ENCODE peak calls at places on chromosome 12, in eight cellular contexts. J, E, F, I, B, P, Z and R are unnamed samples.

GRCh38 chr12:122965356-122965755 is 907 bp downstream of the ABCB9 start:
- DNase-seq in B (no peak), I (no peak), E (no peak), J (no peak), P (no peak), Z (no peak), F (no peak), R (no peak)

GRCh38 chr12:109720152-109720855 is 6.7 kb downstream of the FAM222A start:
- DNase-seq in I (no peak), Z (no peak), P (no peak), B (no peak), J (no peak), E (no peak), F (no peak), R (no peak)

GRCh38 chr12:29901585-29901984 is 117.8 kb upstream of the TMTC1 start:
- DNase-seq in J (no peak), B (no peak), F (no peak), Z (no peak), E (no peak), I (no peak), P (no peak), R (no peak)

GRCh38 chr12:112755507-112755906 is 36.0 kb upstream of the RPH3A start:
- DNase-seq in I (no peak), F (no peak), Z (no peak), P (no peak), J (no peak), E (no peak), B (no peak), R (no peak)

GRCh38 chr12:6827982-6828670 is at the start of gene P3H3:
- DNase-seq in B (peak), E (peak), I (no peak), J (no peak), F (no peak), P (no peak), Z (peak), R (no peak)

GRCh38 chr12:110689601-110690430 is 901 bp upstream of the HVCN1 start:
- DNase-seq in Z (peak), B (no peak), E (peak), F (no peak), P (peak), I (peak), J (peak), R (peak)

GRCh38 chr12:51009038-51009437 is 17.1 kb downstream of the SLC11A2 start:
- DNase-seq in F (no peak), B (no peak), J (no peak), I (peak), P (peak), Z (peak), E (no peak), R (no peak)

GRCh38 chr12:67742461-67742860 is 93.9 kb downstream of the DYRK2 start:
- DNase-seq in F (no peak), B (peak), P (no peak), J (no peak), E (no peak), I (no peak), Z (peak), R (no peak)

GRCh38 chr12:109582636-109583035 is 9.0 kb downstream of the MVK start:
- DNase-seq in Z (no peak), F (no peak), I (no peak), E (peak), P (no peak), J (no peak), B (no peak), R (no peak)

GRCh38 chr12:67910360-67911292 is 78.6 kb upstream of the IFNG-AS1 start:
- DNase-seq in E (peak), P (no peak), F (peak), J (no peak), B (peak), I (no peak), Z (peak), R (no peak)

GRCh38 chr12:4506870-4507269 is 31.8 kb upstream of the RAD51AP1 start:
- DNase-seq in J (no peak), E (peak), P (no peak), I (peak), F (peak), B (peak), Z (peak), R (peak)

GRCh38 chr12:72836184-72836583 is 564.0 kb downstream of the TRHDE start:
- DNase-seq in F (no peak), Z (no peak), P (no peak), I (no peak), E (no peak), B (no peak), J (no peak), R (no peak)

GRCh38 chr12:15627995-15628945 is 160.9 kb downstream of the EPS8 start:
- DNase-seq in I (no peak), E (no peak), Z (peak), P (no peak), J (no peak), B (no peak), F (no peak), R (no peak)